ENCODE peak calls at places on chromosomes 12 and 14, in four cellular contexts. X is prostate gland, R is right lobe of liver, U is suprapubic skin. J is an unnamed sample.

GRCh38 chr12:48716493-48717251 is at the start of gene CCNT1:
- DNase-seq in X (peak; percentile 97), U (peak; percentile 100), R (peak; percentile 98), J (peak; percentile 100)

GRCh38 chr14:62889354-62889753 is 155.9 kb downstream of the KCNH5 start:
- DNase-seq in X (no peak), U (no peak), R (no peak), J (no peak)

GRCh38 chr12:76549131-76549530 is 10.4 kb downstream of the OSBPL8 start:
- DNase-seq in U (no peak), R (no peak), X (no peak), J (no peak)

GRCh38 chr12:104426926-104427546 is 29.7 kb upstream of the CHST11 start:
- DNase-seq in X (no peak), U (no peak), R (no peak), J (no peak)

GRCh38 chr14:102586420-102587119 is 5.9 kb upstream of the RCOR1 start:
- DNase-seq in R (no peak), U (no peak), X (no peak), J (no peak)

GRCh38 chr14:65214741-65215140 is 112.4 kb upstream of the MAX start:
- DNase-seq in X (peak; percentile 27), U (peak; percentile 37), R (no peak), J (no peak)

GRCh38 chr14:20456971-20457370 is 1.9 kb downstream of the APEX1 start:
- DNase-seq in U (no peak), X (no peak), R (no peak), J (no peak)

GRCh38 chr12:126994599-126994998 is 1272.4 kb upstream of the TMEM132C start:
- DNase-seq in U (no peak), R (no peak), X (no peak), J (no peak)

GRCh38 chr14:55974046-55974582 is 144.1 kb upstream of the PELI2 start:
- DNase-seq in X (no peak), R (no peak), U (no peak), J (no peak)

GRCh38 chr12:67280572-67280971 is 11.4 kb downstream of the CAND1 start:
- DNase-seq in U (no peak), X (no peak), R (no peak), J (no peak)

GRCh38 chr14:88426271-88426670 is 40.8 kb downstream of the SPATA7 start:
- DNase-seq in X (no peak), U (no peak), R (no peak), J (no peak)

GRCh38 chr14:30921788-30922187 is 47.4 kb downstream of the COCH start:
- DNase-seq in U (no peak), R (no peak), X (no peak), J (no peak)

GRCh38 chr14:54090274-54090673 is 133.6 kb upstream of the BMP4 start:
- DNase-seq in X (no peak), U (no peak), R (no peak), J (no peak)

GRCh38 chr14:73491256-73491976 is 683 bp downstream of the RIOX1 start:
- DNase-seq in U (no peak), R (peak; percentile 84), X (peak; percentile 48), J (peak; percentile 32)

GRCh38 chr12:67477682-67478265 is 170.8 kb upstream of the DYRK2 start:
- DNase-seq in U (no peak), X (no peak), R (no peak), J (no peak)

GRCh38 chr14:22411398-22411797 is 177.6 kb downstream of the DAD1 start:
- DNase-seq in R (no peak), U (no peak), X (no peak), J (no peak)

GRCh38 chr12:42482086-42482819 is 107.3 kb downstream of the PRICKLE1 start:
- DNase-seq in U (no peak), R (peak; percentile 54), X (peak; percentile 77), J (no peak)

GRCh38 chr12:123260081-123260480 is 11.6 kb downstream of the CDK2AP1 start:
- DNase-seq in R (no peak), U (no peak), X (peak; percentile 48), J (no peak)

GRCh38 chr12:29073631-29074239 is 75.3 kb upstream of the FAR2 start:
- DNase-seq in U (no peak), R (no peak), X (peak; percentile 6), J (no peak)

GRCh38 chr14:94768521-94769412 is 1.1 kb downstream of the GSC start:
- DNase-seq in U (no peak), X (no peak), R (no peak), J (no peak)

DNA sequence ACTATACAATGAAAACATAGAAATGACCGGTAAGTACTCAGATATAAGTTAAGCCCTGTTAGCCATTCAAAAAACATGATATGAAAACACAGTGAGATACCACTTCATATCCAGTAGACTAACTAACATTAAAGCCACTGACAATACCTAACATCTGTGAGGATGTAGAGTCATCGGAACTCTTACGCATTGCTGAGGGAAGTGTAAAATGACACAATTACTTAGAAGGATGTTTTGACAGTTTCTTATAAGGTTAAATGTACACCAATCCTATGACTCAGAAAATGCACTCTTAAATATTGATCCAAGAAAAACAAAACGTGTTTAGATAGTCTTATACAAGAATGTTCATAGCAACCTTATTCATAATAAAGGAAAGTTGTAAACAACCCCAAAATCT is 782.9 kb downstream of the BCL11B start:
- DNase-seq in U (no peak), R (no peak), X (no peak), J (no peak)
- H3K4me3 ChIP-seq in U (no peak overlapping the region), R (no peak overlapping the region), X (no peak overlapping the region), J (no peak overlapping the region)

GRCh38 chr14:32372154-32372553 is 43.1 kb downstream of the AKAP6 start:
- DNase-seq in R (no peak), U (no peak), X (no peak), J (no peak)
- TF ChIP-seq POLR2A in R (no peak), U (no peak), X (no peak), J (no peak)

DNA sequence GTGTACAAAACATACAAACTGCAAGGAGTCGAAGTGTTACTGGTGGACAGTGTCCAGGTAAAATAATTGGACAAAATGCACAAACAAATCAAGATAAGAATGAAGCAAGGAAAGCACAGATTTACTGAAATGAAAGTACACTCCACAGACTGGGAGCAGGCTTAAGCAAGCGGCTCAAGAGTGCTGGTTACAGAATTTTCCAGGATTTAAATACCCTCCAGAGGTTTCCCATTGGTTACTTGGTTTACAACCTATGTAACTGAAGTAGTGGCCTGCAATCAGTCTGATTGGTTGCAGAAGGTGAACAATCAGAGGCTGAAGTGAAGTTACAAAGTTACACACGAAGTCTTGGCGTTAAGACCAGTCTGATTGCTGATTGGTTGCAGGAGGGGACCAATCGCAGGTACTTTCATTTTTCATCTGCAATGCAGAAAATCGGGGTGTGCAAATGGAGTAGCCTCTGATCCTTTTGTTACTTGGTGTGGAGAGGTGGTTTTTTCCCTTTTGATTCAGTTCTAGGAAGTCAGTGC is 11.6 kb upstream of the SCN8A start:
- DNase-seq in U (no peak), X (no peak), R (no peak), J (no peak)
- H3K4me3 ChIP-seq in U (no peak overlapping the region), X (no peak overlapping the region), R (no peak overlapping the region), J (no peak overlapping the region)

DNA sequence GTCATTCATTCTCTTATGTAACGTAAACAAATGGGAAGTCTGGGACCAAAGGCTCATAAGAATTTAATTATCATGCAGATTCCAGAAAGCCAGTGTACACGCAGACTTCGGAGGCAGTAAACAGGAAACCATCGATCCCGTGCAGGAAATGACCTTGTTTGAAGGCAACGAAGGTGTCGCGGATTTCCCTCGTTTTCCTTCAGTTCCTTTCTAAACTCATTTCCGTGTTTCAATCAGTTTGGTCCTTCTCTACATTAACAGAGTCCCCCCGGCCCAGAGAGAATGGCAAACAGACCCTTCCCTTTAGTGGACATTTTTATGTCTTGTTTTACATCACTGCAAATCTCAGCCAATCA is 6.3 kb upstream of the FOXJ2 start:
- DNase-seq in X (no peak), U (no peak), R (no peak), J (no peak)
- TF ChIP-seq POLR2A in X (no peak), U (peak; percentile 66), R (peak; percentile 48), J (peak; percentile 68)

GRCh38 chr12:45357547-45358417 is 141.9 kb downstream of the ANO6 start:
- DNase-seq in U (no peak), X (no peak), R (no peak), J (no peak)

GRCh38 chr12:45356822-45357546 is 141.1 kb downstream of the ANO6 start:
- DNase-seq in R (no peak), X (no peak), U (no peak), J (no peak)

GRCh38 chr12:45354399-45354798 is 138.5 kb downstream of the ANO6 start:
- DNase-seq in X (no peak), U (no peak), R (no peak), J (no peak)

GRCh38 chr12:45353944-45354343 is 138.0 kb downstream of the ANO6 start:
- DNase-seq in R (no peak), X (no peak), U (no peak), J (no peak)

GRCh38 chr12:45355750-45356149 is 139.9 kb downstream of the ANO6 start:
- DNase-seq in X (no peak), R (no peak), U (no peak), J (no peak)
- H3K4me3 ChIP-seq in X (no peak overlapping the region), R (no peak overlapping the region), U (no peak overlapping the region), J (no peak overlapping the region)

GRCh38 chr12:51009038-51009437 is 17.1 kb downstream of the SLC11A2 start:
- DNase-seq in R (peak; percentile 60), X (peak; percentile 71), U (no peak), J (peak; percentile 86)
- TF ChIP-seq POLR2A in R (peak; percentile 38), X (no peak), U (no peak), J (peak; percentile 47)

GRCh38 chr14:33689680-33690079 is 261.2 kb downstream of the EGLN3 start:
- DNase-seq in R (no peak), X (no peak), U (no peak), J (no peak)

GRCh38 chr14:33696165-33696564 is 254.7 kb downstream of the EGLN3 start:
- DNase-seq in X (no peak), U (no peak), R (no peak), J (no peak)

GRCh38 chr14:33693237-33693636 is 257.6 kb downstream of the EGLN3 start:
- DNase-seq in R (no peak), X (no peak), U (no peak), J (no peak)

GRCh38 chr14:33691907-33692306 is 259.0 kb downstream of the EGLN3 start:
- DNase-seq in R (no peak), U (no peak), X (no peak), J (no peak)

DNA sequence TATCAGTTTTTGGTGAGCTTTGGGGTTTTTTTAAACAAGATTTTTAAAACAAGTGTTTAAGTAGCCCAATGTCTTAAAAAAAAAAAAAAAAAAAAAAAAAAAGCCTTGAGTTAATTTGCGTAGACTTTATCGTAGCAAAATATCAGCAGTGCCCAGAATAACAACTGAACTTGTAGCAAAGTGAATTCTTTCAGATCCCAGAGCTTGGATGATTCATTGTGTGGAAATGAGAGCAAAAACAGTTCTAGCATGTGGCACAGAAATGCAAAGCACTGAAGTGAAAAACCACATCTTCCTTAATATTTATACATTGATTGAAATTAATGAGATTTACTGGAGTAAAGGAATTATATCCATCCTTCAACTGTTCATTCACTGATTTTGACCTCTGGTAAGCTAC is 258.1 kb downstream of the EGLN3 start:
- DNase-seq in U (no peak), R (no peak), X (no peak), J (no peak)
- H3K4me3 ChIP-seq in U (no peak overlapping the region), R (no peak overlapping the region), X (no peak overlapping the region), J (no peak overlapping the region)

J was measured in gastrocnemius medialis.